ENCODE peak calls at places on chromosomes 12 and 14, in five cellular contexts. D is fibroblast of the aortic adventitia; W is stimulated activated effector memory CD8-positive, alpha-beta T cell treated with anti-CD3 and anti-CD28 coated beads, Interleukin-12 subunit alpha, Interleukin-12 subunit beta, amount 100 ng/mL, for 72 hours; F is caudate nucleus; Q is neuronal stem cell. Z is an unnamed sample.

GRCh38 chr12:97359291-97359690 is 103.3 kb upstream of the RMST start:
- DNase-seq in D (no peak), W (no peak), F (no peak), Q (no peak), Z (no peak)

GRCh38 chr12:27185234-27186045 is 58.6 kb upstream of the STK38L start:
- DNase-seq in D (peak), W (peak), F (no peak), Q (no peak), Z (no peak)

GRCh38 chr12:71128191-71128590 is 29.6 kb downstream of the TSPAN8 start:
- DNase-seq in D (peak), W (no peak), F (no peak), Q (no peak), Z (no peak)

GRCh38 chr12:132488127-132489077 is 1.5 kb upstream of the FBRSL1 start:
- DNase-seq in D (no peak), W (no peak), F (no peak), Q (no peak), Z (no peak)

GRCh38 chr14:33163109-33163508 is 224.4 kb downstream of the NPAS3 start:
- DNase-seq in D (no peak), W (no peak), F (no peak), Q (no peak), Z (no peak)

GRCh38 chr12:30692470-30692869 is 3.2 kb downstream of the IPO8 start:
- DNase-seq in D (peak), W (no peak), F (no peak), Q (no peak), Z (no peak)

GRCh38 chr12:104063712-104064030 is 660 bp upstream of the HCFC2 start:
- DNase-seq in D (peak), W (no peak), F (no peak), Q (no peak), Z (no peak)

GRCh38 chr14:53896773-53897172 is 59.9 kb downstream of the BMP4 start:
- DNase-seq in D (no peak), W (no peak), F (no peak), Q (no peak), Z (no peak)

GRCh38 chr14:69539631-69540410 is 34.9 kb downstream of the CCDC177 start:
- DNase-seq in D (peak), W (no peak), F (no peak), Q (no peak), Z (no peak)

GRCh38 chr12:89783321-89784060 is 74.9 kb upstream of the ATP2B1 start:
- DNase-seq in D (peak), W (no peak), F (no peak), Q (no peak), Z (peak)

GRCh38 chr12:54222609-54223008 is 33.8 kb upstream of the SMUG1 start:
- DNase-seq in D (peak), W (no peak), F (no peak), Q (no peak), Z (no peak)

Z was measured in NCI-H2171.